ENCODE peak calls at places on chromosome X, in ten cellular contexts. S, V, B, O, F, Q, R, H, X and G are unnamed samples.

GRCh38 chrX:153953342-153953830 is 8.9 kb upstream of the RENBP start:
- DNase-seq in S (peak), V (no peak), B (peak), O (peak), F (peak), Q (peak), R (peak), H (peak), X (no peak), G (peak)

GRCh38 chrX:29824176-29824906 is 391.0 kb upstream of the MAGEB2 start:
- DNase-seq in S (no peak), V (no peak), B (no peak), O (no peak), F (no peak), Q (no peak), R (no peak), H (no peak), X (no peak), G (no peak)

GRCh38 chrX:52359614-52360232 is 9.1 kb upstream of the XAGE2 start:
- DNase-seq in S (no peak), V (no peak), B (no peak), O (no peak), F (no peak), Q (no peak), R (peak), H (no peak), X (no peak), G (no peak)

GRCh38 chrX:11953615-11954014 is 184.7 kb upstream of the FRMPD4 start:
- DNase-seq in S (no peak), V (peak), B (no peak), O (no peak), F (no peak), Q (no peak), R (peak), H (no peak), X (peak), G (no peak)

GRCh38 chrX:118763489-118763888 is 36.1 kb downstream of the IL13RA1 start:
- DNase-seq in S (no peak), V (no peak), B (no peak), O (no peak), F (no peak), Q (no peak), R (no peak), H (no peak), X (no peak), G (no peak)

GRCh38 chrX:120761810-120762209 is 113.9 kb downstream of the CT47B1 start:
- DNase-seq in S (no peak), V (peak), B (no peak), O (no peak), F (no peak), Q (no peak), R (peak), H (no peak), X (no peak), G (no peak)

GRCh38 chrX:136147320-136147901 is at the start of gene FHL1:
- DNase-seq in S (no peak), V (no peak), B (peak), O (peak), F (peak), Q (peak), R (peak), H (peak), X (no peak), G (peak)

GRCh38 chrX:38968817-38969216 is 167.6 kb downstream of the MID1IP1 start:
- DNase-seq in S (no peak), V (no peak), B (no peak), O (no peak), F (no peak), Q (no peak), R (no peak), H (no peak), X (no peak), G (no peak)

GRCh38 chrX:150184487-150184886 is 178.6 kb upstream of the MAMLD1 start:
- DNase-seq in S (no peak), V (no peak), B (no peak), O (no peak), F (no peak), Q (no peak), R (no peak), H (no peak), X (no peak), G (no peak)

GRCh38 chrX:81377329-81377728 is 175.4 kb downstream of the SH3BGRL start:
- DNase-seq in S (no peak), V (peak), B (no peak), O (no peak), F (no peak), Q (peak), R (peak), H (no peak), X (peak), G (peak)

GRCh38 chrX:154505726-154506125 is 10.3 kb downstream of the FAM3A start:
- DNase-seq in S (no peak), V (no peak), B (no peak), O (no peak), F (no peak), Q (no peak), R (peak), H (no peak), X (no peak), G (peak)

GRCh38 chrX:70998402-70999027 is 67.6 kb upstream of the SLC7A3 start:
- DNase-seq in S (no peak), V (no peak), B (no peak), O (no peak), F (no peak), Q (no peak), R (peak), H (no peak), X (peak), G (no peak)

GRCh38 chrX:2767631-2768455 is 16.0 kb downstream of the XG start:
- DNase-seq in S (peak), V (no peak), B (peak), O (peak), F (no peak), Q (no peak), R (no peak), H (peak), X (peak), G (peak)
- H3K4me3 ChIP-seq in S (no peak), V (no peak), B (no peak), O (no peak), F (no peak), Q (no peak), R (no peak), H (no peak), X (no peak), G (no peak)

DNA sequence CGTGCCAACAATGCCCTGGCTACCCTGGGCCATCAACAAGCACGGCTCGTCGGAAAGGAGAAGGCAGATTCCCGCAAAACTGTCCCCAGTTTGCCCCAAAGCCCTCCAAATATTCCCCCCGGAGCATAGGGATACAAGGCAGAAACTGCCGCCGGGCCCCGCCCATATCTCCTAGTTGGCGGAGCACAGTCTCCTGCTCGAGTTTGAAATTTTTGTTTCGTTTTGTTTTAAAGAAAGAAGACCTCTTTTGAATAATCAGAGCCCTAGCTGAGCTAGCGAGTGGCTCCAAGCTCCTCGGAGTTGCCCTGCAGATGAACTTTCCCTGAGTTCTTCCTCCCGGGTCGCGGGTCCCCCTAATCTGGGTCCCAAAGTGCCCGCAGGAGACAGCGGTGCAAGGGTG is 138.1 kb upstream of the ZIC3 start:
- DNase-seq in S (no peak), V (no peak), B (no peak), O (no peak), F (no peak), Q (no peak), R (peak), H (no peak), X (no peak), G (peak)
- H3K4me3 ChIP-seq in S (peak), V (peak), B (peak), O (peak), F (peak), Q (peak), R (peak), H (peak), X (peak), G (peak)

DNA sequence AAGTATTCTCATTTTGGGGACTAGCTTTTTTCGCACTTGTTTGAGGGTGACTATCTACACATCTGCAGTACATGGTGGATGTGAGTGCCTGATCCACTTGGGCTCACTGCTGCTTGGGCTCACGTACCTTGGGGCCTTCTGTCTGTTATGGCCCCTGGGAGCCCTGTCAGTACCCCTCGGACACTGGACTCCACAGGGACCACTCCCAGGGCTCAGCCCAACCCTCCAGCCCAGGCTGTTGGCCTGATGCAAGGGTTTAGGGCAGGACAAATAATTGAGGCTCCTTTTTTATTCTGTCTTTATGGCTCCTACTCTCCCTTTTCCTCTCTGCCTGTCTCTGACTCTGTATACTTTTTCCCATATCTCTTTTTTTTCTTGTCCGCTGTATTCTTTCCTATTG is 32.7 kb upstream of the MSN start:
- DNase-seq in S (no peak), V (no peak), B (no peak), O (no peak), F (no peak), Q (no peak), R (no peak), H (no peak), X (no peak), G (no peak)
- H3K4me3 ChIP-seq in S (no peak), V (no peak), B (no peak), O (no peak), F (no peak), Q (no peak), R (no peak), H (no peak), X (no peak), G (no peak)

GRCh38 chrX:134173541-134174272 is 63.3 kb upstream of the CCDC160 start:
- DNase-seq in S (no peak), V (no peak), B (no peak), O (no peak), F (no peak), Q (peak), R (no peak), H (no peak), X (peak), G (peak)

GRCh38 chrX:134177527-134177926 is 59.5 kb upstream of the CCDC160 start:
- DNase-seq in S (no peak), V (no peak), B (no peak), O (no peak), F (no peak), Q (no peak), R (no peak), H (no peak), X (no peak), G (peak)

GRCh38 chrX:134172588-134173259 is 64.3 kb upstream of the CCDC160 start:
- DNase-seq in S (no peak), V (no peak), B (no peak), O (no peak), F (peak), Q (peak), R (peak), H (peak), X (no peak), G (peak)

GRCh38 chrX:134174273-134174660 is 62.7 kb upstream of the CCDC160 start:
- DNase-seq in S (no peak), V (no peak), B (no peak), O (no peak), F (no peak), Q (no peak), R (no peak), H (no peak), X (no peak), G (peak)

GRCh38 chrX:134174859-134175258 is 62.1 kb upstream of the CCDC160 start:
- DNase-seq in S (no peak), V (no peak), B (no peak), O (no peak), F (no peak), Q (no peak), R (no peak), H (no peak), X (peak), G (peak)
- H3K4me3 ChIP-seq in S (no peak), V (no peak), B (no peak), O (no peak), F (no peak), Q (no peak), R (no peak), H (no peak), X (no peak), G (peak)

GRCh38 chrX:110755611-110756010 is 40.0 kb downstream of the CHRDL1 start:
- DNase-seq in S (no peak), V (no peak), B (no peak), O (no peak), F (no peak), Q (no peak), R (no peak), H (no peak), X (no peak), G (no peak)

GRCh38 chrX:110755061-110755460 is 40.6 kb downstream of the CHRDL1 start:
- DNase-seq in S (no peak), V (no peak), B (no peak), O (no peak), F (no peak), Q (no peak), R (peak), H (no peak), X (no peak), G (no peak)

GRCh38 chrX:110758781-110759180 is 36.8 kb downstream of the CHRDL1 start:
- DNase-seq in S (no peak), V (no peak), B (no peak), O (no peak), F (no peak), Q (no peak), R (no peak), H (no peak), X (no peak), G (no peak)

GRCh38 chrX:110759785-110760184 is 35.8 kb downstream of the CHRDL1 start:
- DNase-seq in S (no peak), V (peak), B (no peak), O (no peak), F (no peak), Q (no peak), R (no peak), H (no peak), X (no peak), G (no peak)
- H3K4me3 ChIP-seq in S (no peak), V (no peak), B (no peak), O (no peak), F (no peak), Q (no peak), R (no peak), H (no peak), X (no peak), G (no peak)

DNA sequence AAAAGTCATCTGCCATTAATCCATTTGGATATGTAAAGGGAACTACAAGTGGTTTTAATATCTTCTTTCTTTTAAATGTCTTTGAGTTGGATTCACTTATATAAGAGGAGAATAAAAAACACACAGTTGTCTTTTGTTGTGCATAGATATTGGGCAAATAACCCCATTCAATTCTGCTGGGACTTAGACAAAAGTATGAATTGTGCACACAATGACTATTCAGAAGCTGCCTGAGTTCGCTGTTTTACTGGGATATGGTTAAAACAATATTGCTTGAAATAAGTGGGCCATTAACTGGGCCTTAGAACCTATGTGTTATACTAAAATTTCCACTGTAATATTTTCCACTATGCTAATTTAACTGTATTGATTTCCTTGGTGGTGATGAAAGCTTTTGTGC is 71.7 kb downstream of the PCYT1B start:
- DNase-seq in S (no peak), V (no peak), B (no peak), O (no peak), F (no peak), Q (no peak), R (no peak), H (no peak), X (no peak), G (no peak)
- H3K4me3 ChIP-seq in S (no peak), V (no peak), B (no peak), O (no peak), F (no peak), Q (no peak), R (no peak), H (no peak), X (no peak), G (no peak)